ENCODE peak calls at places on chromosomes 12 and 14, in four cellular contexts. S is sciatic nerve, H is dorsolateral prefrontal cortex, K is A549. X is an unnamed sample.

GRCh38 chr12:64814432-64814831 is 10.0 kb upstream of the TBC1D30 start:
- DNase-seq in S (no peak), H (no peak), K (no peak), X (no peak)

GRCh38 chr12:29889737-29890136 is 106.0 kb upstream of the TMTC1 start:
- DNase-seq in S (peak), H (no peak), K (peak), X (no peak)

GRCh38 chr14:52238682-52239081 is 28.8 kb upstream of the PTGDR start:
- DNase-seq in K (no peak), H (no peak), S (no peak), X (no peak)

GRCh38 chr12:14394317-14395058 is 29.0 kb downstream of the ATF7IP start:
- DNase-seq in H (no peak), K (peak), S (no peak), X (no peak)

GRCh38 chr14:92425101-92425500 is 88.5 kb upstream of the RIN3 start:
- DNase-seq in K (peak), S (no peak), H (no peak), X (no peak)

GRCh38 chr14:103558071-103558882 is 4.2 kb downstream of the BAG5 start:
- DNase-seq in H (no peak), K (no peak), S (no peak), X (no peak)

GRCh38 chr14:39432619-39433451 is 602 bp upstream of the FBXO33 start:
- DNase-seq in H (peak), S (peak), K (peak), X (peak)

GRCh38 chr14:20454359-20454644 is 310 bp downstream of the OSGEP start:
- DNase-seq in K (peak), S (no peak), H (no peak), X (no peak)

GRCh38 chr14:101502761-101503392 is 58.4 kb upstream of the DIO3 start:
- DNase-seq in H (peak), K (no peak), S (peak), X (peak)

GRCh38 chr14:23481992-23482813 is 12.7 kb downstream of the NGDN start:
- DNase-seq in S (no peak), H (no peak), K (no peak), X (no peak)

GRCh38 chr14:38350102-38350501 is 94.2 kb upstream of the CLEC14A start:
- DNase-seq in S (no peak), K (no peak), H (no peak), X (no peak)

GRCh38 chr14:83196235-83196634 is 1662.6 kb upstream of the SEL1L start:
- DNase-seq in K (no peak), S (no peak), H (no peak), X (no peak)

GRCh38 chr12:52440821-52441319 is 6.7 kb upstream of the KRT75 start:
- DNase-seq in K (peak), S (no peak), H (no peak), X (peak)

GRCh38 chr14:82309199-82309598 is 775.5 kb upstream of the SEL1L start:
- DNase-seq in S (no peak), K (no peak), H (no peak), X (no peak)

GRCh38 chr12:122104844-122105243 is 26.3 kb downstream of the MLXIP start:
- DNase-seq in S (no peak), K (no peak), H (peak), X (no peak)

GRCh38 chr12:19223695-19224094 is 94.2 kb downstream of the PLEKHA5 start:
- DNase-seq in S (no peak), H (no peak), K (no peak), X (no peak)

GRCh38 chr14:92039073-92039719 is 663 bp downstream of the TRIP11 start:
- DNase-seq in H (no peak), K (peak), S (no peak), X (no peak)

GRCh38 chr12:27620121-27620520 is 76.1 kb upstream of the REP15 start:
- DNase-seq in K (no peak), H (no peak), S (no peak), X (no peak)

GRCh38 chr12:77354766-77355362 is 289.5 kb upstream of the E2F7 start:
- DNase-seq in H (no peak), S (no peak), K (no peak), X (no peak)

GRCh38 chr14:94773017-94773681 is 3.2 kb upstream of the GSC start:
- DNase-seq in K (no peak), S (peak), H (no peak), X (no peak)

GRCh38 chr12:6921996-6922935 is 5.5 kb upstream of the ATN1 start:
- DNase-seq in K (no peak), S (no peak), H (no peak), X (no peak)

GRCh38 chr12:57621497-57622292 is 10.5 kb downstream of the ARHGEF25 start:
- DNase-seq in S (peak), K (peak), H (peak), X (no peak)

GRCh38 chr14:81811705-81812269 is 278.1 kb upstream of the SEL1L start:
- DNase-seq in K (no peak), H (no peak), S (no peak), X (no peak)

GRCh38 chr14:30362369-30363218 is 196.4 kb upstream of the G2E3 start:
- DNase-seq in S (no peak), H (no peak), K (no peak), X (no peak)

GRCh38 chr12:94202245-94203180 is 54.1 kb downstream of the PLXNC1 start:
- DNase-seq in S (no peak), H (no peak), K (no peak), X (no peak)

GRCh38 chr12:54723653-54724256 is 75.6 kb upstream of the DCD start:
- DNase-seq in K (peak), H (no peak), S (no peak), X (no peak)

GRCh38 chr14:31937730-31938346 is 139.3 kb upstream of the ARHGAP5 start:
- DNase-seq in S (peak), K (peak), H (peak), X (no peak)

GRCh38 chr12:129190827-129191226 is 337.5 kb downstream of the GLT1D1 start:
- DNase-seq in S (no peak), H (no peak), K (no peak), X (no peak)

GRCh38 chr12:132675753-132676152 is 11.4 kb downstream of the POLE start:
- DNase-seq in H (no peak), K (no peak), S (no peak), X (no peak)

GRCh38 chr14:95535226-95536021 is 574 bp downstream of the GLRX5 start:
- DNase-seq in K (no peak), S (peak), H (peak), X (no peak)

GRCh38 chr14:21023817-21024667 is 819 bp downstream of the NDRG2 start:
- DNase-seq in K (no peak), S (no peak), H (no peak), X (peak)

GRCh38 chr14:96925422-96925821 is 128.2 kb downstream of the VRK1 start:
- DNase-seq in S (no peak), K (no peak), H (no peak), X (no peak)

GRCh38 chr12:105671720-105672119 is 341.2 kb downstream of the C12orf75 start:
- DNase-seq in H (no peak), S (no peak), K (no peak), X (no peak)